ENCODE peak calls at places on chromosomes 7 and 10, in five cellular contexts. One of them, this sample, is unnamed.

GRCh38 chr7:51297986-51298385 is 18.6 kb downstream of the COBL start:
- DNase-seq in Peyer's patch: no peak
- DNase-seq in right cardiac atrium: no peak
- DNase-seq in foreskin keratinocyte: no peak
- DNase-seq in fibroblast of lung: no peak
- DNase-seq in this sample: no peak

GRCh38 chr7:66304536-66304935 is 99.4 kb downstream of the TPST1 start:
- DNase-seq in fibroblast of lung: peak; percentile 38
- DNase-seq in right cardiac atrium: no peak
- DNase-seq in foreskin keratinocyte: no peak
- DNase-seq in Peyer's patch: no peak
- DNase-seq in this sample: no peak

GRCh38 chr7:27145167-27145883 is 1.8 kb upstream of the HOXA5 start:
- DNase-seq in right cardiac atrium: no peak
- DNase-seq in Peyer's patch: peak; percentile 13
- DNase-seq in fibroblast of lung: no peak
- DNase-seq in foreskin keratinocyte: peak; percentile 54
- DNase-seq in this sample: peak; percentile 67

GRCh38 chr10:16597656-16598055 is 76.0 kb upstream of the C1QL3 start:
- DNase-seq in right cardiac atrium: no peak
- DNase-seq in Peyer's patch: no peak
- DNase-seq in fibroblast of lung: peak; percentile 79
- DNase-seq in foreskin keratinocyte: no peak
- DNase-seq in this sample: no peak

GRCh38 chr7:36021367-36021766 is 131.7 kb upstream of the EEPD1 start:
- DNase-seq in right cardiac atrium: peak; percentile 52
- DNase-seq in fibroblast of lung: peak; percentile 16
- DNase-seq in foreskin keratinocyte: no peak
- DNase-seq in Peyer's patch: no peak
- DNase-seq in this sample: no peak

GRCh38 chr7:141156446-141156845 is 82.6 kb downstream of the TMEM178B start:
- DNase-seq in foreskin keratinocyte: no peak
- DNase-seq in Peyer's patch: no peak
- DNase-seq in right cardiac atrium: no peak
- DNase-seq in fibroblast of lung: no peak
- DNase-seq in this sample: no peak

GRCh38 chr10:76324283-76324682 is 892.9 kb downstream of the LRMDA start:
- DNase-seq in Peyer's patch: no peak
- DNase-seq in fibroblast of lung: no peak
- DNase-seq in right cardiac atrium: peak; percentile 82
- DNase-seq in foreskin keratinocyte: no peak
- DNase-seq in this sample: peak; percentile 66

GRCh38 chr10:26367771-26368170 is 70.4 kb upstream of the APBB1IP start:
- DNase-seq in fibroblast of lung: peak; percentile 35
- DNase-seq in foreskin keratinocyte: peak; percentile 30
- DNase-seq in right cardiac atrium: peak; percentile 64
- DNase-seq in Peyer's patch: no peak
- DNase-seq in this sample: no peak

GRCh38 chr10:11863353-11864105 is 40.4 kb downstream of the PROSER2 start:
- DNase-seq in foreskin keratinocyte: no peak
- DNase-seq in Peyer's patch: peak; percentile 48
- DNase-seq in fibroblast of lung: no peak
- DNase-seq in right cardiac atrium: no peak
- DNase-seq in this sample: peak; percentile 22

GRCh38 chr7:48899932-48900331 is 24.4 kb upstream of the CDC14C start:
- DNase-seq in fibroblast of lung: peak; percentile 79
- DNase-seq in foreskin keratinocyte: peak; percentile 22
- DNase-seq in right cardiac atrium: no peak
- DNase-seq in Peyer's patch: no peak
- DNase-seq in this sample: no peak

GRCh38 chr7:21345361-21345760 is 82.5 kb upstream of the SP4 start:
- DNase-seq in fibroblast of lung: no peak
- DNase-seq in foreskin keratinocyte: no peak
- DNase-seq in right cardiac atrium: no peak
- DNase-seq in Peyer's patch: no peak
- DNase-seq in this sample: no peak

GRCh38 chr10:3782099-3782455 is 2.9 kb downstream of the KLF6 start:
- DNase-seq in Peyer's patch: peak; percentile 57
- DNase-seq in foreskin keratinocyte: no peak
- DNase-seq in fibroblast of lung: no peak
- DNase-seq in right cardiac atrium: no peak
- DNase-seq in this sample: no peak
- H3K4me1 ChIP-seq in Peyer's patch: peaks cover 45% of the 10 kb centered on the region
- H3K4me1 ChIP-seq in foreskin keratinocyte: peaks cover 21% of the 10 kb centered on the region
- H3K4me1 ChIP-seq in fibroblast of lung: peaks cover 21% of the 10 kb centered on the region
- H3K4me1 ChIP-seq in right cardiac atrium: peaks cover 10% of the 10 kb centered on the region
- H3K4me1 ChIP-seq in this sample: peaks cover 48% of the 10 kb centered on the region

GRCh38 chr10:103124420-103125096 is 68.5 kb downstream of the NT5C2 start:
- DNase-seq in right cardiac atrium: no peak
- DNase-seq in foreskin keratinocyte: no peak
- DNase-seq in fibroblast of lung: no peak
- DNase-seq in Peyer's patch: no peak
- DNase-seq in this sample: no peak

GRCh38 chr10:103117247-103117646 is 75.8 kb downstream of the NT5C2 start:
- DNase-seq in foreskin keratinocyte: no peak
- DNase-seq in fibroblast of lung: no peak
- DNase-seq in Peyer's patch: no peak
- DNase-seq in right cardiac atrium: no peak
- DNase-seq in this sample: no peak

GRCh38 chr10:103123282-103124033 is 69.6 kb downstream of the NT5C2 start:
- DNase-seq in fibroblast of lung: no peak
- DNase-seq in Peyer's patch: no peak
- DNase-seq in foreskin keratinocyte: no peak
- DNase-seq in right cardiac atrium: no peak
- DNase-seq in this sample: no peak

GRCh38 chr10:103120977-103121735 is 71.9 kb downstream of the NT5C2 start:
- DNase-seq in right cardiac atrium: no peak
- DNase-seq in foreskin keratinocyte: no peak
- DNase-seq in fibroblast of lung: no peak
- DNase-seq in Peyer's patch: no peak
- DNase-seq in this sample: no peak

GRCh38 chr10:103120546-103120945 is 72.5 kb downstream of the NT5C2 start:
- DNase-seq in foreskin keratinocyte: no peak
- DNase-seq in fibroblast of lung: no peak
- DNase-seq in Peyer's patch: no peak
- DNase-seq in right cardiac atrium: no peak
- DNase-seq in this sample: no peak
- H3K4me1 ChIP-seq in foreskin keratinocyte: peaks cover 10% of the 10 kb centered on the region
- H3K4me1 ChIP-seq in fibroblast of lung: no peaks in the 10 kb centered on the region
- H3K4me1 ChIP-seq in Peyer's patch: peaks cover 21% of the 10 kb centered on the region
- H3K4me1 ChIP-seq in right cardiac atrium: peaks cover 1% of the 10 kb centered on the region
- H3K4me1 ChIP-seq in this sample: peaks cover 20% of the 10 kb centered on the region

DNA sequence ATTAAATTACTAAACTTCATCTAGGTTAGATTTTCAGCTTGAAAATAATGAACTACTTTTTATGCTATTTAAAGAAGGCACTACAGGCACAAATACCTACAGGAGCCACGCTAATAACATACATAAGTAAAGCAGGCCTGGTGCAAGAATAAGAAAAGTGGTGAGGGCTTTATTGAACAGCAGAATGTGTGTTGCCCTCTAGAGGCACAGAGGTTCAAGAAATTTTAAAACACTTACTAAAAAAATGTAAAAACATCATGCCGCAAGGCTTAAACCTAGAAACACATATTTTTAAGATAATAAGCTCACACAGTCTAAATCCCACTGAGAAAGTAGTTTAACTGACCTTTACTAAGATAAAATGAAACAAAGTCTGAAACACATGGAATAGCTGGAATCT is 20.3 kb downstream of the CACUL1 start:
- DNase-seq in foreskin keratinocyte: no peak
- DNase-seq in Peyer's patch: no peak
- DNase-seq in fibroblast of lung: no peak
- DNase-seq in right cardiac atrium: no peak
- DNase-seq in this sample: no peak
- H3K4me1 ChIP-seq in foreskin keratinocyte: peaks cover 18% of the 10 kb centered on the region
- H3K4me1 ChIP-seq in Peyer's patch: peaks cover 35% of the 10 kb centered on the region
- H3K4me1 ChIP-seq in fibroblast of lung: no peaks in the 10 kb centered on the region
- H3K4me1 ChIP-seq in right cardiac atrium: peaks cover 13% of the 10 kb centered on the region
- H3K4me1 ChIP-seq in this sample: peaks cover 97% of the 10 kb centered on the region

GRCh38 chr10:69730251-69731156 is 71.2 kb upstream of the COL13A1 start:
- DNase-seq in fibroblast of lung: peak; percentile 12
- DNase-seq in right cardiac atrium: peak; percentile 83
- DNase-seq in Peyer's patch: no peak
- DNase-seq in foreskin keratinocyte: peak; percentile 20
- DNase-seq in this sample: peak; percentile 57

GRCh38 chr10:69732826-69733150 is 68.9 kb upstream of the COL13A1 start:
- DNase-seq in foreskin keratinocyte: no peak
- DNase-seq in right cardiac atrium: no peak
- DNase-seq in fibroblast of lung: no peak
- DNase-seq in Peyer's patch: no peak
- DNase-seq in this sample: no peak

GRCh38 chr10:69731698-69732097 is 70.0 kb upstream of the COL13A1 start:
- DNase-seq in Peyer's patch: no peak
- DNase-seq in right cardiac atrium: peak; percentile 49
- DNase-seq in foreskin keratinocyte: no peak
- DNase-seq in fibroblast of lung: no peak
- DNase-seq in this sample: peak; percentile 53

GRCh38 chr10:69732147-69732825 is 69.4 kb upstream of the COL13A1 start:
- DNase-seq in foreskin keratinocyte: no peak
- DNase-seq in fibroblast of lung: no peak
- DNase-seq in right cardiac atrium: peak; percentile 74
- DNase-seq in Peyer's patch: no peak
- DNase-seq in this sample: peak; percentile 61

DNA sequence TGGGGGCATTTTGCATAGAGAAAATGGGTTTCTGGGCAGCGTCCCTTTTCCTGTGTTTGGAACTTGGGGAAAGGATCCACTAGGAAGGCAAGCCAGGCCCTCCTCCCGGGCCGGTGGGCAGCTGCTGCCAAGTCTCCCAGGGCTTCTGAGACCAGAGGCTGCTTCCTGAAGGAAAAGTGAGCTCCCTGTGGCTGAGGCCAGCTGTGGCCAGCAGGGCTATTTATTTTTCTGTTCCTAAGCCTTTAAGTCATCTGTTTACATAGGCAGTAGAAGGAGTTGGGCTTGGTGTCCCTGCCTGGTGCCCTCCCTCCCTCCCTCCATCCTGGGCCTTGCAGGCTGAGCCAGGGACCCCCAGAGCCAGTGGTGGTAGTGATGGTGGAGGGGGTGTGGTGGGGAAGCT is 70.5 kb upstream of the COL13A1 start:
- DNase-seq in Peyer's patch: no peak
- DNase-seq in right cardiac atrium: peak; percentile 77
- DNase-seq in foreskin keratinocyte: no peak
- DNase-seq in fibroblast of lung: peak; percentile 83
- DNase-seq in this sample: peak; percentile 46
- H3K4me1 ChIP-seq in Peyer's patch: peaks cover 3% of the 10 kb centered on the region
- H3K4me1 ChIP-seq in right cardiac atrium: peaks cover 12% of the 10 kb centered on the region
- H3K4me1 ChIP-seq in foreskin keratinocyte: peaks cover 9% of the 10 kb centered on the region
- H3K4me1 ChIP-seq in fibroblast of lung: peaks cover 29% of the 10 kb centered on the region
- H3K4me1 ChIP-seq in this sample: no peaks in the 10 kb centered on the region

DNA sequence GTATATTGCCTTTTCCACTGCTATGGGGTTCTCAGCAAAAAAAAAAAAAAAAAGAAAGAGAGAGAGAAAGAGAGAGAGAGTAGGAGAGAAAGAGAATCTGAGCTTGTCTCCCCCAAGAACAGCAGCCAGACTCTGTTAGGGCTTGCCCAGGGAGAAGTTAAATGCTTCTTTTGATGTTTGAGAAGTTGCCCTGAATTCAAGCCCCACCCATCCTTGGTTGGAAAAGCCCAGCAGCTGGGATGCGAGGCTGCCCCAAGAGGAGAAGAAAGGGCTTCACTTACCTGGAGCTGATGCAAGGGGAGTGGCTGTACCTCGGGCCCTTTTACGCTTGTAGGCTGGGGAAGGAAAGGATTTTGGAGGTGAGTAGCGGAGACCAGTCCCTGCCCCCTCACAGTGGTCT is 20.9 kb upstream of the MGMT start:
- DNase-seq in foreskin keratinocyte: peak; percentile 32
- DNase-seq in fibroblast of lung: no peak
- DNase-seq in right cardiac atrium: no peak
- DNase-seq in Peyer's patch: no peak
- DNase-seq in this sample: no peak
- H3K4me1 ChIP-seq in foreskin keratinocyte: no peaks in the 10 kb centered on the region
- H3K4me1 ChIP-seq in fibroblast of lung: no peaks in the 10 kb centered on the region
- H3K4me1 ChIP-seq in right cardiac atrium: no peaks in the 10 kb centered on the region
- H3K4me1 ChIP-seq in Peyer's patch: no peaks in the 10 kb centered on the region
- H3K4me1 ChIP-seq in this sample: no peaks in the 10 kb centered on the region

GRCh38 chr10:124732931-124733536 is 11.1 kb downstream of the FAM53B start:
- DNase-seq in foreskin keratinocyte: peak; percentile 59
- DNase-seq in Peyer's patch: peak; percentile 68
- DNase-seq in right cardiac atrium: peak; percentile 83
- DNase-seq in fibroblast of lung: peak; percentile 66
- DNase-seq in this sample: peak; percentile 87
- H3K4me1 ChIP-seq in foreskin keratinocyte: peaks cover 11% of the 10 kb centered on the region
- H3K4me1 ChIP-seq in Peyer's patch: peaks cover 98% of the 10 kb centered on the region
- H3K4me1 ChIP-seq in right cardiac atrium: peaks cover 68% of the 10 kb centered on the region
- H3K4me1 ChIP-seq in fibroblast of lung: peaks cover 16% of the 10 kb centered on the region
- H3K4me1 ChIP-seq in this sample: no peaks in the 10 kb centered on the region

This sample was measured in sigmoid colon.